ENCODE peak calls at places on chromosomes 4 and X, in ten cellular contexts. K is fibroblast of pulmonary artery; F is CD8-positive, alpha-beta T cell; A is mucosa of descending colon; N is fibroblast of mammary gland; E is left lung; X is GM06990; W is fibroblast of villous mesenchyme; M is astrocyte of the spinal cord; G is ovary. B is an unnamed sample.

GRCh38 chrX:77731821-77732419 is 54.1 kb downstream of the ATRX start:
- DNase-seq in K (no peak), W (no peak), E (no peak), A (no peak), G (no peak), M (no peak), N (no peak), X (no peak), F (no peak), B (no peak)

GRCh38 chrX:124260845-124261244 is 71.6 kb upstream of the TEX13D start:
- DNase-seq in X (no peak), E (no peak), A (no peak), K (no peak), W (no peak), G (no peak), M (no peak), N (no peak), F (no peak), B (no peak)

GRCh38 chr4:101140228-101140627 is 207.1 kb downstream of the PPP3CA start:
- DNase-seq in K (no peak), X (no peak), N (no peak), E (no peak), F (no peak), G (no peak), A (no peak), M (no peak), W (no peak), B (no peak)

GRCh38 chrX:55057691-55058249 is 17.1 kb upstream of the PAGE2B start:
- DNase-seq in E (no peak), M (peak; percentile 38), A (no peak), K (peak; percentile 62), N (peak; percentile 36), G (no peak), W (peak; percentile 33), F (no peak), X (no peak), B (peak; percentile 30)

GRCh38 chrX:17542123-17542522 is 167.1 kb downstream of the NHS start:
- DNase-seq in G (no peak), A (no peak), W (no peak), K (no peak), X (no peak), F (no peak), N (no peak), M (no peak), E (no peak), B (no peak)

GRCh38 chr4:54668031-54668611 is 10.4 kb downstream of the KIT start:
- DNase-seq in K (no peak), M (no peak), X (no peak), A (no peak), W (no peak), F (no peak), E (no peak), N (no peak), G (no peak), B (no peak)

GRCh38 chr4:102663073-102663472 is 97.7 kb downstream of the MANBA start:
- DNase-seq in A (no peak), W (peak; percentile 94), N (peak; percentile 57), M (peak; percentile 70), F (no peak), K (peak; percentile 67), E (no peak), G (no peak), X (no peak), B (no peak)

GRCh38 chr4:129345680-129346079 is 249.7 kb downstream of the C4orf33 start:
- DNase-seq in K (no peak), X (no peak), A (no peak), E (no peak), W (no peak), G (no peak), F (no peak), N (no peak), M (no peak), B (no peak)

GRCh38 chr4:81218206-81218605 is 3.2 kb upstream of the PRKG2 start:
- DNase-seq in M (no peak), G (no peak), N (no peak), X (no peak), W (no peak), F (no peak), E (no peak), K (no peak), A (no peak), B (no peak)

GRCh38 chrX:105648732-105649131 is 173.6 kb upstream of the NRK start:
- DNase-seq in F (no peak), G (no peak), K (no peak), W (no peak), E (no peak), X (no peak), M (no peak), N (no peak), A (no peak), B (no peak)

GRCh38 chrX:49186125-49187027 is at the start of gene PRICKLE3:
- DNase-seq in F (peak; percentile 64), W (peak; percentile 70), N (peak; percentile 54), M (peak; percentile 24), E (peak; percentile 96), K (peak; percentile 46), A (peak; percentile 91), X (peak; percentile 87), G (peak; percentile 87), B (peak; percentile 86)

GRCh38 chr4:137300776-137301175 is 231.5 kb downstream of the PCDH18 start:
- DNase-seq in E (no peak), M (peak; percentile 57), G (no peak), F (no peak), W (no peak), K (no peak), A (no peak), N (peak; percentile 75), X (no peak), B (no peak)

DNA sequence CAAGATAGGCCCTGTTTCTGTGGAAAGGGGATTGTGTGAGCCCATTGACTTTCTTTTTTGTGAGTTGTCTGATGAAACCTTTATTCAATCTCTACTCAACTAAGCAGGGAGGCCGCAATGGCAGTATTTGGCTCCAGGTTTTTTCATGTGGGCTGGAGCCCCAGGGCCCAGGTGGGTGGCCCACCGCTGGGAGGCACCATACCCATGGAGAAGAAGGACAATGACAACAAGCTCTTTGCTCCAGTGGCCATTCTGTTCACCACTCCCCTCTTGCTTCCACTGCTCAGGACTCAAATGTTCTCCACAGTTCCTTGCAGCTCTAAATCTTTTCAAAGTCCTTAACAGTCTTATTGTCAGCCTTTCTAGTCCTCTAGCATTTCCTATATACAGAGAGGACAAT is 54.1 kb downstream of the HOPX start:
- DNase-seq in W (no peak), A (no peak), K (peak; percentile 8), E (no peak), F (no peak), X (no peak), N (no peak), G (no peak), M (no peak), B (no peak)
- TF ChIP-seq CTCF in W (no peak), A (no peak), K (no peak), E (no peak), F (no peak), X (no peak), N (no peak), G (no peak), M (no peak), B (peak; percentile 51)

DNA sequence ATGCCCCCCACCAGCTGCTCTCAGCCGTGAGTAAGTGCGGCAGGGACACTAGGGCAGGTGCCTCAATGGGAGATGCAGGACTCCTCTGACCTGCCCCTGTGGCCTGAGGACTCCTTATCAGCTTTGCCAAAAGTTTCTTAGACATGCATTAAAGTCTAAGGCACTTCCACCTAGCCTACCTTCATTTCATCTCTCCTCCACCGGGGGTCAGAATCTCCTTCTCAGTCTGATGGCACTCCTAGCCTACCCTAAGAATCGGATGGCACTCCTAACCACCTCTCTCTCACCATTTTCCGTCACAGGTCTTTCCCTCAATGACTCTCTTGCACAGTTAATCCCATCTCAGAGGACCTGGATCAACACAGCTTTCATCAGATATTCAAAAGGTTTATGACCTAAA is 85.9 kb downstream of the OTC start:
- DNase-seq in E (no peak), A (no peak), F (no peak), K (no peak), X (no peak), G (no peak), M (no peak), W (no peak), N (no peak), B (no peak)
- TF ChIP-seq CTCF in E (no peak), A (no peak), F (no peak), K (no peak), X (no peak), G (no peak), M (no peak), W (no peak), N (no peak), B (no peak)

GRCh38 chrX:37905436-37906147 is 58.2 kb upstream of the DYNLT3 start:
- DNase-seq in F (no peak), W (peak; percentile 22), M (peak; percentile 78), E (peak; percentile 51), A (peak; percentile 46), G (no peak), N (peak; percentile 10), X (peak; percentile 17), K (peak; percentile 8), B (no peak)
- TF ChIP-seq CTCF in F (no peak), W (peak; percentile 27), M (peak; percentile 36), E (no peak), A (no peak), G (no peak), N (no peak), X (peak; percentile 3), K (no peak), B (no peak)

GRCh38 chrX:131818297-131818936 is 204.7 kb upstream of the STK26 start:
- DNase-seq in F (no peak), X (no peak), N (no peak), E (no peak), M (no peak), W (no peak), A (no peak), K (no peak), G (no peak), B (no peak)

GRCh38 chrX:131816551-131817136 is 206.5 kb upstream of the STK26 start:
- DNase-seq in X (peak; percentile 78), A (no peak), F (no peak), G (peak; percentile 66), M (peak; percentile 85), N (peak; percentile 75), E (no peak), W (peak; percentile 90), K (no peak), B (peak; percentile 39)

DNA sequence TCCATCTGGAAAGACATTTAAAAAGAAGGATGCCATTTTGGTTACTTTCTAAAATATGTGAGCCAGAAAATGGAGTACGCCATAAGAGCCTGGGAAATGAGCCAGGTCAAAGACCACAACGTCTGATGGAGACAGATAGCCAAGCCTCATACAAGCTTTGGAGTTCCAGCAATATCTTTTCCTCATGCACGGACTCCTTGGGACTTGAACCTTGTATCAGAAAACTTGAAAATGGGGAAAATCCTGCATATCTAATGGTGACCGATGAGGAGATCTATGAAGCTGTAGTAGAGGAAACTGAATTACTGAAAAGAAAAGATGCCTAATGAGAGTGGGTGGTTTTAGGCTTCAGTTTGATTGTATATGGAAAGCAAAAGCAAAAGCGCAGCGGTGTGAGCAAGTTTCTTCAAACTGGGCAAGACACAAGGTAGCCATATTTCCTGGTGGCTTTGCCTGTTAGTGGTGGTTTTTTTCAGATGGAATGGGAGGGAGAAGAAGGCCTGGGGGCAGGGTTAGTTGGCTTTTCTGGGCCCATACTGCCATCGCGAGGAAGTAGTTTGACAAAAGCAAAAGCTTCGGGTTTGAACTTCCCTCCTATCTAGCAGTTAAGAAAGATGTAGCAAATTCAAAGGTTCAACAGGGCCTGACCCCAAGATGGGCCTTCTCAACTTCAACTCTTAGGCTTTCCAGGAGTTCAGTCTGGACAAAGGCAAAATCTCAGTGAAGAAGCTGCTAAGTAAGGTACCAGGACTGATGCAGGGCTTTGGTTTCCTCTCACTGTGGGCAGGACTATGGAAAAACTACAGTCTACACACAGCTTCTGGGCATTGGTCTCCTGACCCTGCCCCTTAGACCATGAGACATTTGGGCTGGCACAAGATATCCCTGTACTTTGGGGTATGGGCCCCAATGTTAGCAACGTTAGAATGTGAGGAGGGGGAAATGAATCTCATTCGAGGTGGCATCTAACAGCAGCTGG is 210.0 kb upstream of the STK26 start:
- DNase-seq in F (peak; percentile 47), E (no peak), M (peak; percentile 85), A (no peak), N (peak; percentile 77), K (no peak), X (peak; percentile 78), W (peak; percentile 93), G (peak; percentile 77), B (peak; percentile 75)
- TF ChIP-seq CTCF in F (peak; percentile 40), E (peak; percentile 19), M (peak; percentile 41), A (no peak), N (peak; percentile 35), K (no peak), X (peak; percentile 39), W (peak; percentile 50), G (peak; percentile 39), B (peak; percentile 59)